ENCODE peak calls at places on chromosomes 3 and 15, in eight cellular contexts. C is Panc1, J is upper lobe of right lung, U is kidney, M is upper lobe of left lung, Y is left ventricle myocardium inferior, P is brain microvascular endothelial cell, R is heart left ventricle. D is an unnamed sample.

GRCh38 chr15:92616621-92617179 is 38.9 kb downstream of the FAM174B start:
- DNase-seq in Y (no peak), C (no peak), R (no peak), U (no peak), J (peak), P (no peak), M (peak), D (peak)

GRCh38 chr3:114207768-114208167 is 28.9 kb upstream of the DRD3 start:
- DNase-seq in M (no peak), U (no peak), Y (no peak), R (no peak), C (no peak), P (no peak), J (no peak), D (no peak)

GRCh38 chr15:80416702-80417101 is 12.5 kb downstream of the ARNT2 start:
- DNase-seq in U (no peak), J (no peak), P (no peak), Y (no peak), R (no peak), M (no peak), C (no peak), D (no peak)

GRCh38 chr15:75065467-75065850 is 42.1 kb downstream of the PPCDC start:
- DNase-seq in Y (no peak), M (peak), U (no peak), P (peak), C (no peak), J (peak), R (no peak), D (no peak)

GRCh38 chr3:67515778-67516177 is 138.6 kb downstream of the SUCLG2 start:
- DNase-seq in J (no peak), M (no peak), R (no peak), P (no peak), Y (no peak), C (no peak), U (no peak), D (no peak)

GRCh38 chr3:127584734-127585133 is 5.8 kb downstream of the TPRA1 start:
- DNase-seq in Y (no peak), C (no peak), R (no peak), J (no peak), U (no peak), P (no peak), M (no peak), D (no peak)

GRCh38 chr15:76973362-76973743 is 21.6 kb upstream of the PSTPIP1 start:
- DNase-seq in C (peak), P (no peak), Y (no peak), U (no peak), J (no peak), R (peak), M (no peak), D (no peak)

GRCh38 chr3:141410861-141411771 is 42.8 kb downstream of the ZBTB38 start:
- DNase-seq in Y (no peak), C (no peak), M (peak), J (no peak), R (no peak), P (peak), U (no peak), D (peak)

GRCh38 chr3:119690043-119690656 is 12.7 kb upstream of the CFAP91 start:
- DNase-seq in J (no peak), M (no peak), R (no peak), P (peak), C (no peak), U (no peak), Y (no peak), D (peak)

GRCh38 chr15:48680841-48681240 is 35.3 kb upstream of the FBN1 start:
- DNase-seq in C (no peak), M (no peak), R (no peak), U (no peak), Y (no peak), P (peak), J (no peak), D (peak)

GRCh38 chr3:38173834-38174418 is 8.6 kb downstream of the OXSR1 start:
- DNase-seq in J (no peak), U (no peak), Y (no peak), R (no peak), P (no peak), C (no peak), M (no peak), D (no peak)

GRCh38 chr15:63763476-63764123 is 70.1 kb downstream of the HERC1 start:
- DNase-seq in R (no peak), P (no peak), M (no peak), U (no peak), C (no peak), Y (no peak), J (no peak), D (peak)

GRCh38 chr15:100544290-100544945 is 15.7 kb upstream of the CERS3 start:
- DNase-seq in U (no peak), C (no peak), R (no peak), P (no peak), J (no peak), M (no peak), Y (no peak), D (no peak)

GRCh38 chr3:97662808-97663207 is 101.8 kb upstream of the ARL6 start:
- DNase-seq in U (no peak), J (no peak), R (no peak), M (no peak), P (no peak), Y (no peak), C (no peak), D (no peak)

GRCh38 chr3:12178091-12178820 is 19.5 kb upstream of the TIMP4 start:
- DNase-seq in Y (peak), C (no peak), M (peak), R (peak), U (peak), P (peak), J (no peak), D (peak)

GRCh38 chr3:190644766-190645165 is 130.9 kb downstream of the IL1RAP start:
- DNase-seq in R (no peak), C (no peak), U (no peak), P (peak), M (no peak), Y (no peak), J (no peak), D (peak)

GRCh38 chr15:88454231-88454630 is 13.0 kb downstream of the MRPL46 start:
- DNase-seq in P (no peak), C (no peak), M (no peak), U (no peak), R (no peak), J (no peak), Y (no peak), D (no peak)

GRCh38 chr3:107425033-107425432 is 47.8 kb downstream of the CCDC54 start:
- DNase-seq in P (no peak), R (no peak), Y (no peak), U (no peak), J (no peak), C (no peak), M (no peak), D (no peak)

GRCh38 chr3:154955907-154956533 is 124.1 kb upstream of the MME start:
- DNase-seq in C (no peak), U (no peak), P (no peak), R (no peak), Y (no peak), M (no peak), J (no peak), D (no peak)

GRCh38 chr3:126834596-126835471 is 130.8 kb downstream of the CHCHD6 start:
- DNase-seq in R (no peak), C (no peak), J (no peak), M (peak), Y (no peak), U (no peak), P (no peak), D (peak)

GRCh38 chr3:78041486-78041885 is 1001.6 kb downstream of the ROBO2 start:
- DNase-seq in C (no peak), U (no peak), M (no peak), J (no peak), P (no peak), R (no peak), Y (no peak), D (peak)

GRCh38 chr3:131899021-131899420 is 135.8 kb downstream of the CPNE4 start:
- DNase-seq in C (no peak), R (no peak), U (no peak), M (no peak), Y (no peak), J (no peak), P (no peak), D (no peak)

GRCh38 chr3:15470261-15470660 is 42.9 kb downstream of the EAF1 start:
- DNase-seq in Y (no peak), C (no peak), J (no peak), U (no peak), R (no peak), P (no peak), M (no peak), D (no peak)

GRCh38 chr3:94647131-94647530 is 584.3 kb downstream of the NSUN3 start:
- DNase-seq in J (no peak), U (no peak), R (no peak), Y (no peak), P (no peak), C (no peak), M (no peak), D (peak)

GRCh38 chr3:16103472-16103871 is 71.0 kb upstream of the GALNT15 start:
- DNase-seq in R (no peak), U (no peak), M (no peak), C (no peak), J (no peak), P (peak), Y (no peak), D (peak)

GRCh38 chr3:177050466-177051237 is 146.6 kb downstream of the TBL1XR1 start:
- DNase-seq in M (no peak), J (no peak), P (peak), R (no peak), Y (no peak), U (no peak), C (peak), D (peak)

DNA sequence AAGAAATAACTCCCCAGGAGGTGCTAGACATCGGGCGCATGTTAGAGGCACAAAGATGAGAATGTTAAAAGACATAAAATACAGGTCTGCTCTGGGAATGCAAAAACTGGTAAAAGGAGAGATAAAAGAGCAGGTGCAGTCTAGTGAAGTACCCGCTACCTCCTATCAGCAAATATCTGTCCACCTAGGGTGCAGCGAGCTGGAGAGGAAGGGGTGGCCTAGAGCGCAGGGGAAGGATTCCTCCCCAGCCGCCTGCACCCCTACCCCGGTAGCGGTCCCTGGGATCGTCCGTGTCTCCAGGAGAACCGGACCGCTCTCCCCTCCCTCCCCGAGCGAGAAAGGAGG is 230 bp upstream of the ZNF662 start:
- DNase-seq in U (no peak), R (no peak), J (no peak), C (no peak), M (no peak), P (no peak), Y (no peak), D (peak)
- H3K4me3 ChIP-seq in U (peak), R (peak), J (peak), C (no peak), M (peak), P (peak), Y (peak), D (peak)

GRCh38 chr3:100703865-100704264 is 5.4 kb upstream of the TFG start:
- DNase-seq in U (no peak), C (no peak), P (no peak), Y (no peak), J (no peak), R (no peak), M (no peak), D (no peak)
- TF ChIP-seq CTCF in U (no peak), C (no peak), P (no peak), Y (no peak), J (no peak), R (no peak), M (no peak), D (no peak)

GRCh38 chr3:105867690-105868449 is 942 bp downstream of the CBLB start:
- DNase-seq in U (no peak), M (no peak), R (no peak), C (no peak), Y (no peak), J (no peak), P (peak), D (peak)

GRCh38 chr3:105868450-105868744 is 415 bp downstream of the CBLB start:
- DNase-seq in M (peak), J (peak), C (no peak), P (peak), U (peak), R (peak), Y (peak), D (peak)

GRCh38 chr3:105869531-105869833 is 670 bp upstream of the CBLB start:
- DNase-seq in C (no peak), J (no peak), R (no peak), U (no peak), M (no peak), Y (no peak), P (no peak), D (no peak)

GRCh38 chr3:105868745-105869530 is at the start of gene CBLB:
- DNase-seq in J (peak), Y (peak), R (peak), C (peak), M (peak), U (peak), P (peak), D (peak)

DNA sequence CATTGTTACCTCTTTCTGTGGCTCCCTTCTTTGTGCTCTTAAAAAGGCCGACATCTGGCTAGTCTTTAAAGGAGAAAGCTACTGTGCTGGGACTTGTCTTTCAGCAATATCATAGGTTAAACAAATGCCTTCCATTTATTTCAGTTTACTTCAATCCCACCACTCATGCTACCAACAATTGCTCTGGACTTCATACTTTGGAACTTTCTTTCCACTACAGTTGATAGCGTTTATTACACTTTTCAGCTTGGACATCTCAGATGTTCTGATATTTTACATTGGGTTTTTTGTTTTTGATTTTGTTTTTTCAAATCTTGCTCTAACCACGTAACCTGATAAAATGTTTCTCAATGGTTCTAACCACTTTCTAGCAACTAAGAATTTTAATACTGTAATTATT is 1.2 kb upstream of the CBLB start:
- DNase-seq in Y (no peak), M (no peak), U (no peak), R (no peak), J (no peak), P (no peak), C (no peak), D (no peak)
- H3K4me3 ChIP-seq in Y (peak), M (peak), U (peak), R (no peak), J (peak), P (peak), C (peak), D (peak)

GRCh38 chr3:10192953-10193691 is 28.4 kb downstream of the IRAK2 start:
- DNase-seq in Y (no peak), R (no peak), C (no peak), U (peak), P (peak), M (peak), J (no peak), D (peak)
- TF ChIP-seq CTCF in Y (peak), R (no peak), C (no peak), U (no peak), P (peak), M (no peak), J (peak), D (peak)

GRCh38 chr15:42138411-42138810 is 18.0 kb downstream of the PLA2G4F start:
- DNase-seq in J (peak), R (no peak), P (no peak), C (no peak), M (no peak), U (peak), Y (no peak), D (no peak)

GRCh38 chr15:42138968-42139386 is 17.5 kb downstream of the PLA2G4F start:
- DNase-seq in C (no peak), M (peak), R (no peak), J (peak), U (peak), P (no peak), Y (no peak), D (no peak)

GRCh38 chr15:42141246-42141645 is 15.2 kb downstream of the PLA2G4F start:
- DNase-seq in M (no peak), C (no peak), Y (no peak), R (no peak), U (no peak), P (no peak), J (peak), D (no peak)

GRCh38 chr15:42140383-42141070 is 15.9 kb downstream of the PLA2G4F start:
- DNase-seq in M (no peak), U (no peak), C (no peak), J (peak), R (no peak), P (no peak), Y (no peak), D (no peak)

GRCh38 chr15:42139596-42139995 is 16.8 kb downstream of the PLA2G4F start:
- DNase-seq in R (no peak), M (no peak), Y (no peak), C (no peak), P (no peak), U (peak), J (peak), D (no peak)
- H3K4me3 ChIP-seq in R (no peak), M (no peak), Y (no peak), C (no peak), P (no peak), U (no peak), J (no peak), D (no peak)

DNA sequence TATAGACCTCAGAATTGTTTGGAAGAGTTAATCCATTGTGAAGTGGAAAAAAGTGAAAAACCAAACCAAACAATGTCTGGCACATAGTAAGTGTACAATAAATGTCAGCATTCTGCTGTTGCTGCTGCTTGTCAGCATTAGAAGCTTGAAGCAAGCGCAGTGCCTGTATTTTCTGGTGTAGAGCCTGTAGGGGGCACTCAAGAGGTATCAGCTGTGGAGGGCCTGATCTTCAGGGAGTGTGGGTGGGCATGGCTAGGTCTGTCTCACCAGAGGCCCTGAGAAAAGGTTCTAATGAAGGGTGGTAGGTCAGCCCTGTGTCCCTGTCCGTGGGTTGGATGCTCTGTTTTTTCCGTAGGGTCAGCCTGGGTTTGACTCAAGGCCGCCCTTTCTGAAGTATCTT is 3.6 kb downstream of the ADAMTSL3 start:
- DNase-seq in P (no peak), Y (no peak), C (no peak), J (no peak), M (no peak), U (no peak), R (no peak), D (no peak)
- TF ChIP-seq CTCF in P (peak), Y (peak), C (peak), J (peak), M (no peak), U (no peak), R (peak), D (no peak)

GRCh38 chr15:44536962-44537727 is at the start of gene EIF3J:
- DNase-seq in U (peak), J (peak), R (peak), Y (peak), M (peak), P (peak), C (peak), D (peak)

GRCh38 chr15:44537728-44538240 is 837 bp downstream of the EIF3J start:
- DNase-seq in P (peak), J (no peak), Y (no peak), R (no peak), U (no peak), C (no peak), M (no peak), D (peak)

GRCh38 chr15:44536298-44536961 is 517 bp upstream of the EIF3J start:
- DNase-seq in J (peak), U (peak), C (peak), Y (peak), R (peak), P (no peak), M (peak), D (no peak)

GRCh38 chr15:44545934-44546802 is 9.2 kb downstream of the EIF3J start:
- DNase-seq in R (no peak), C (no peak), M (no peak), U (no peak), J (no peak), P (peak), Y (no peak), D (peak)

DNA sequence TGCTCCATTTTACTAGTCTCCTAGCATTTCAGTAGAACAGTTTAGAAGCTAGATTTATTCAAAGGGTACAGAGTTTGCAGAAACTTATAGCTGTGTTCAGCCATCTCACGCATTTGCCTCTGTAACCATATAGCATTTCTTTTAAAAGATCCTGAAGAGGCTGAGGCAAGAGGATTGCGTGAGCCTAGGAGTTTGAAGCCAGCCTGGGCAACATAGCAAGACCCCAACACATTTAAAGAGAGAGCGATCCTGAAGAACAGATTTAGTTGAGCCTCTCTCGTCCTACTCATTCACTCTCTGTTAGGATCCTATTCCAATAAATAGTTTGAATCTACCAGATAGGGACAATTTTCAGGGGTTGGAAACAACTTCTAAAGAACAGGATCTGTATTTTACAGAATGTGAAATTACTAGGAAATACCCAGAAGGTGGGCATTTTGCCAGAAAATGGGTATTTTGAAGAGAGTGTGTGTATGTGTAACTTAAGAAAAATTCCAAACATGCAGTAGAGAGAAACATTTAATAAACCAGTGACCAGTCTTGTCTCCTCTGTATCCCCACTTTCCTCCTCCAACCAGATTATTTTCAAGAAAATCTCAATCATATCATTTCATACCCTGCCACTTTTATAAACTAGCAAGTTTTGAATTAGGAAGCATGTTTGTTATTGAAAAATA is 4.5 kb downstream of the EIF3J start:
- DNase-seq in J (no peak), R (no peak), M (no peak), U (no peak), P (peak), C (no peak), Y (no peak), D (peak)
- H3K4me3 ChIP-seq in J (no peak), R (no peak), M (no peak), U (no peak), P (no peak), C (no peak), Y (no peak), D (no peak)

GRCh38 chr15:39014682-39015081 is 450.1 kb upstream of the RASGRP1 start:
- DNase-seq in J (no peak), R (no peak), M (no peak), Y (no peak), C (no peak), P (no peak), U (no peak), D (no peak)

GRCh38 chr15:39018966-39019365 is 454.4 kb upstream of the RASGRP1 start:
- DNase-seq in M (no peak), Y (no peak), P (no peak), J (no peak), C (no peak), U (no peak), R (no peak), D (no peak)

GRCh38 chr15:39009740-39010139 is 445.1 kb upstream of the RASGRP1 start:
- DNase-seq in M (no peak), R (no peak), Y (no peak), U (no peak), P (no peak), C (no peak), J (no peak), D (no peak)

GRCh38 chr15:39016706-39017105 is 452.1 kb upstream of the RASGRP1 start:
- DNase-seq in C (no peak), U (no peak), P (no peak), Y (no peak), M (no peak), J (no peak), R (no peak), D (peak)

DNA sequence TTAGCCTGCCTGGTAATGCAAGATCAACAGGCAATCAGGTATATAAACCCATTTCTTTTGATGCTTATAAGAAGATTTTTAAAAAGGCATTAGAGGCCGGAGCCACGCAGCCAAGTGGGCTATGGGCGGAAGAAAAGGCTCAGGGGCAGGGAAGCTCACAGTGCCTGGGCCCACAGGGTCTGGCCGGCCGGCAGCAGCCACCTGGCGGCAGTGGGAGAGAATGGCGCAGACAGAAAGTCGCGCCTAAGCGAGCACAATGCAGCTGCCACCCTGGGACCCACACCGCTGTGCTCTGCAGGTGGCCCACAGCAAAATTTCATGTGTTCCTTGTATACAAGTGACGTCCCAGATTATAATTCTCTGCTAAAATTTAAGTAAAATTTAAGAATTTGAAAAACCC is 448.6 kb upstream of the RASGRP1 start:
- DNase-seq in J (no peak), U (no peak), R (no peak), Y (no peak), C (no peak), M (no peak), P (no peak), D (no peak)
- TF ChIP-seq CTCF in J (no peak), U (no peak), R (no peak), Y (no peak), C (no peak), M (no peak), P (no peak), D (no peak)